ENCODE peak calls at places on chromosomes 2 and 18, in four cellular contexts. H, W, R and I are unnamed samples.

GRCh38 chr2:1162768-1163584 is 212.3 kb downstream of the SNTG2 start:
- DNase-seq in H (no peak), W (no peak), R (no peak), I (no peak)

GRCh38 chr2:69386376-69386775 is 651 bp downstream of the GFPT1 start:
- DNase-seq in H (no peak), W (peak), R (no peak), I (no peak)

GRCh38 chr2:118185210-118186109 is 97.2 kb downstream of the INSIG2 start:
- DNase-seq in H (no peak), W (peak), R (peak), I (no peak)

GRCh38 chr2:25201265-25201664 is 32.9 kb upstream of the POMC start:
- DNase-seq in H (no peak), W (no peak), R (peak), I (no peak)

GRCh38 chr18:35746826-35747339 is 165.3 kb downstream of the GALNT1 start:
- DNase-seq in H (no peak), W (no peak), R (no peak), I (peak)

GRCh38 chr18:77749189-77749588 is 499.5 kb downstream of the GALR1 start:
- DNase-seq in H (no peak), W (no peak), R (peak), I (no peak)

GRCh38 chr2:98771771-98772521 is 41.0 kb upstream of the MGAT4A start:
- DNase-seq in H (no peak), W (no peak), R (no peak), I (no peak)

GRCh38 chr2:44351676-44352075 is 9.6 kb downstream of the PREPL start:
- DNase-seq in H (no peak), W (no peak), R (no peak), I (no peak)

GRCh38 chr2:119425620-119426395 is 5.8 kb upstream of the TMEM37 start:
- DNase-seq in H (no peak), W (no peak), R (no peak), I (no peak)

GRCh38 chr2:200329798-200330197 is 23.3 kb downstream of the SPATS2L start:
- DNase-seq in H (no peak), W (no peak), R (no peak), I (no peak)

GRCh38 chr18:10081477-10081876 is 167.7 kb downstream of the VAPA start:
- DNase-seq in H (no peak), W (no peak), R (no peak), I (no peak)

GRCh38 chr2:202064206-202064880 is 8.7 kb upstream of the KIAA2012 start:
- DNase-seq in H (no peak), W (no peak), R (peak), I (no peak)

GRCh38 chr2:153543639-153544071 is 65.1 kb upstream of the RPRM start:
- DNase-seq in H (no peak), W (no peak), R (peak), I (no peak)

GRCh38 chr2:29966256-29966655 is 44.9 kb upstream of the ALK start:
- DNase-seq in H (no peak), W (no peak), R (no peak), I (peak)

GRCh38 chr18:9814431-9814830 is 71.3 kb upstream of the TXNDC2 start:
- DNase-seq in H (no peak), W (peak), R (no peak), I (no peak)

GRCh38 chr2:197209742-197210408 is 100.7 kb downstream of the ANKRD44 start:
- DNase-seq in H (peak), W (no peak), R (no peak), I (no peak)

GRCh38 chr2:39834426-39834825 is 55.4 kb upstream of the THUMPD2 start:
- DNase-seq in H (no peak), W (no peak), R (no peak), I (no peak)

GRCh38 chr2:209579236-209579749 is 155.4 kb downstream of the MAP2 start:
- DNase-seq in H (no peak), W (peak), R (peak), I (no peak)

GRCh38 chr18:49645836-49646235 is 84.0 kb downstream of the LIPG start:
- DNase-seq in H (no peak), W (no peak), R (peak), I (no peak)

GRCh38 chr18:55878224-55878623 is 290.2 kb upstream of the TCF4 start:
- DNase-seq in H (no peak), W (no peak), R (no peak), I (no peak)

GRCh38 chr2:222504714-222505113 is 80.4 kb downstream of the SGPP2 start:
- DNase-seq in H (peak), W (no peak), R (no peak), I (no peak)

GRCh38 chr2:64228126-64228678 is 84.0 kb upstream of the PELI1 start:
- DNase-seq in H (peak), W (peak), R (peak), I (no peak)

GRCh38 chr2:169768262-169768995 is 30.2 kb upstream of the SSB start:
- DNase-seq in H (no peak), W (no peak), R (peak), I (no peak)

GRCh38 chr2:102268529-102269524 is 42.5 kb upstream of the IL1RL1 start:
- DNase-seq in H (no peak), W (no peak), R (no peak), I (no peak)

GRCh38 chr2:239211391-239212094 is 189.3 kb downstream of the HDAC4 start:
- DNase-seq in H (no peak), W (no peak), R (no peak), I (no peak)

GRCh38 chr2:176147790-176148496 is 3.4 kb upstream of the HOXD4 start:
- DNase-seq in H (no peak), W (no peak), R (peak), I (no peak)

GRCh38 chr18:30992231-30992630 is 50.3 kb downstream of the DSC3 start:
- DNase-seq in H (no peak), W (no peak), R (no peak), I (no peak)

GRCh38 chr2:27954261-27954673 is 63.7 kb downstream of the BABAM2 start:
- DNase-seq in H (no peak), W (peak), R (no peak), I (no peak)

DNA sequence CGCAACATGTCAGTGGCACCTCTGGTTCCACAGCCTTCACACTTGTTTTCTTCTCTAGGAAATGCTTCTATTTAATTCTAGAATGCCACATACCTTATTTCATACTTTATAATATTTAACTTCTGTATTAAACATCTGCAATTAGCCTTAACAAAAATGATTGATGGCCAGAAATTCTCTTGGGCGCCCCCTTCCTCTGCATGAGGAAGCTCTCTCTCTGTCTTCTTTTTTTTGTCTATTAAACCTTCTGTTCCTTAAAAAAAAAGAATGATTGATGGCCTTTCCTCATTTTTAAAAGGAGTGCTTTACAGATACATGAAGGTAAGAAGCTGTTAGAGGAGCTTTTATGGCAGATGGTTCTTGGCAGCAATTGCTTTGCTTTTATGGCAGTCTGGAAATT is 526.8 kb downstream of the SLC4A3 start:
- DNase-seq in H (no peak), W (no peak), R (no peak), I (no peak)
- TF ChIP-seq CTCF in H (no peak), W (no peak), R (peak), I (no peak)

DNA sequence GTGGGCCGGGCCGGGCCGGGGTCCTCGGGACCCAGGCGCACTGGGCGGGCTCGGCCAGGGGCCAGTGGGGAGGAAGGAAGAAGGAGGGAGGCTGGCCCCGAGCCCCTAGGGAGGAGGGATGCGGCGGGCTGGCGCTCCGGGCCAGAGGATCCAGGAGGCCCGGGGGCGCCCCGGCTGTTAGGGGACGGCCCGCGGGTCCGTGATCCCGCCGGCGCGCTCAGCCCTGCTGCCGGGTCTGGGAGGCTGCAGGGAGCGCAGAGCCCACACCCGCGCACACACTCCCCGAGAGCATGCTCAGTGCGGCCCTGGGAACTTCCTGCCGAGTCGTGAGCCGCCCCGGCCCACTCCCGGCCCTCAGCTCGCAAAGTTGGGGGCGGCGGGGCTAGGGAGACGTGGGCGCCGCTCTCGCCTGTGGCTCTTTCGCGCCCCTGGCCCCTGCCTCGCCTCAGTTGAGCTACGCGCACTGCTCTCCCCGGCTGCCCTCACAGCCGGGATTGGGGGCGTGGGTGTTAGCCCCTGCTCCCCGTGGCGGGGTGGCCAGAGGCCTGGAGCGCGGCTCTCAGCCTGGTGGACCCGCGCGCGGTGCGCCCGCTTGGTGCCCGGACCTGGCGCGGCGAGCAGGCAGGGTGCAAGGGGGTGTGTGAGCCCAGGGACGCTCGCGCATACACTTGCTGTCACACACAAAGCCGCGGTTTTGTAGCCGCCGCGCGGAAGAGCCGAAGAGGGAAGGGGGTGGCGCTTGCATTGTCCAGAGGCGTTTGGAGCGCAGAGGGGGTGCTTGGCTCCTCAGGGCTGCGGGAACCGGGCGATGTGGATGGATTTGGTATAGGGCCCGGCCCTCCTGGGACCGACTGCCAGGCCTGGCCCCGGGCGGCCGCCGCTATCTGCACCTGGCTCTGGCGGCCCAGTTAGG is 132.9 kb upstream of the MGAT5 start:
- DNase-seq in H (no peak), W (peak), R (peak), I (no peak)
- TF ChIP-seq EZH2 in H (no peak), W (no peak), R (no peak), I (no peak)

GRCh38 chr18:32439802-32440201 is 30.9 kb downstream of the GAREM1 start:
- DNase-seq in H (no peak), W (peak), R (peak), I (no peak)
- TF ChIP-seq CTCF in H (no peak), W (peak), R (peak), I (peak)

GRCh38 chr18:12254137-12254819 is at the start of gene CIDEA:
- DNase-seq in H (no peak), W (no peak), R (peak), I (no peak)

GRCh38 chr18:12254820-12255511 is 805 bp downstream of the CIDEA start:
- DNase-seq in H (no peak), W (no peak), R (peak), I (no peak)

GRCh38 chr18:12253027-12253426 is 1.1 kb upstream of the CIDEA start:
- DNase-seq in H (no peak), W (no peak), R (no peak), I (no peak)

GRCh38 chr18:12252061-12252460 is 2.1 kb upstream of the CIDEA start:
- DNase-seq in H (no peak), W (no peak), R (no peak), I (no peak)

GRCh38 chr18:12253517-12254136 is 534 bp upstream of the CIDEA start:
- DNase-seq in H (no peak), W (no peak), R (peak), I (no peak)
- TF ChIP-seq EZH2 in H (no peak), W (peak), R (peak), I (no peak)

DNA sequence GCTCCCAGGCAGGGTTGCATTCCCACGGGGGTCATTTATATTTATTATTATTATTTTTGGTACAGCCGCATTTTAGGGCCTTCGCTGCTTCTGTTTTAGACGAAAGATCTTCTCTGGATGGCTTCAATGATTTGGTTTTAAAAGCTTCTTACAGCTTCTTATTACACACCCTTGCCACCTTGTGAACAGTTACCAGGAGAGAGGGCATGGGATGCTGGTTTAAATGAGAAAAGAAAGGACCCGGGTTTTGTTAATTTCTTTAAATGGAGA is 1.7 kb downstream of the SH3RF3 start:
- DNase-seq in H (no peak), W (no peak), R (no peak), I (no peak)
- TF ChIP-seq CTCF in H (no peak), W (no peak), R (no peak), I (no peak)